ENCODE peak calls at places on chromosomes 12 and 14, in seven cellular contexts. One of them, this sample, is unnamed.
A peak's percentile ranks its signal among the peaks of the same experiment; 100 is the strongest.

GRCh38 chr14:105525861-105526780 is at the start of gene TMEM121:
- DNase-seq in H4: peak; percentile 51
- DNase-seq in T-cell: peak; percentile 33
- DNase-seq in neural crest cell: peak; percentile 38
- DNase-seq in HFF-Myc: no peak
- DNase-seq in AG10803: no peak
- DNase-seq in mesendoderm: peak; percentile 32
- DNase-seq in this sample: no peak

GRCh38 chr12:88111074-88111652 is 30.7 kb downstream of the CEP290 start:
- DNase-seq in H4: peak; percentile 63
- DNase-seq in T-cell: no peak
- DNase-seq in neural crest cell: no peak
- DNase-seq in HFF-Myc: peak; percentile 30
- DNase-seq in AG10803: peak; percentile 69
- DNase-seq in mesendoderm: peak; percentile 41
- DNase-seq in this sample: no peak

GRCh38 chr12:49854976-49855375 is 12.1 kb upstream of the BCDIN3D start:
- DNase-seq in H4: no peak
- DNase-seq in T-cell: no peak
- DNase-seq in neural crest cell: no peak
- DNase-seq in HFF-Myc: no peak
- DNase-seq in AG10803: no peak
- DNase-seq in mesendoderm: no peak
- DNase-seq in this sample: no peak

GRCh38 chr12:90122716-90123115 is 414.1 kb upstream of the ATP2B1 start:
- DNase-seq in H4: no peak
- DNase-seq in T-cell: no peak
- DNase-seq in neural crest cell: no peak
- DNase-seq in HFF-Myc: no peak
- DNase-seq in AG10803: no peak
- DNase-seq in mesendoderm: no peak
- DNase-seq in this sample: no peak

GRCh38 chr14:72315720-72316119 is 383.5 kb downstream of the RGS6 start:
- DNase-seq in H4: peak; percentile 60
- DNase-seq in T-cell: no peak
- DNase-seq in neural crest cell: no peak
- DNase-seq in HFF-Myc: no peak
- DNase-seq in AG10803: no peak
- DNase-seq in mesendoderm: no peak
- DNase-seq in this sample: peak; percentile 26

GRCh38 chr12:26465419-26466097 is 270.2 kb downstream of the SSPN start:
- DNase-seq in H4: peak; percentile 9
- DNase-seq in T-cell: no peak
- DNase-seq in neural crest cell: no peak
- DNase-seq in HFF-Myc: no peak
- DNase-seq in AG10803: no peak
- DNase-seq in mesendoderm: peak; percentile 42
- DNase-seq in this sample: no peak

GRCh38 chr14:64970776-64971451 is 1.2 kb downstream of the RAB15 start:
- DNase-seq in H4: no peak
- DNase-seq in T-cell: no peak
- DNase-seq in neural crest cell: no peak
- DNase-seq in HFF-Myc: no peak
- DNase-seq in AG10803: peak; percentile 31
- DNase-seq in mesendoderm: peak; percentile 82
- DNase-seq in this sample: no peak

GRCh38 chr14:67461341-67461985 is 27.1 kb downstream of the TMEM229B start:
- DNase-seq in H4: no peak
- DNase-seq in T-cell: no peak
- DNase-seq in neural crest cell: no peak
- DNase-seq in HFF-Myc: no peak
- DNase-seq in AG10803: peak; percentile 45
- DNase-seq in mesendoderm: no peak
- DNase-seq in this sample: no peak

GRCh38 chr12:43100231-43100630 is 451.8 kb downstream of the ADAMTS20 start:
- DNase-seq in H4: no peak
- DNase-seq in T-cell: no peak
- DNase-seq in neural crest cell: no peak
- DNase-seq in HFF-Myc: no peak
- DNase-seq in AG10803: no peak
- DNase-seq in mesendoderm: no peak
- DNase-seq in this sample: no peak